ENCODE peak calls at places on chromosomes 11 and 22, in four cellular contexts. Y is CD8-positive, alpha-beta memory T cell; W is uterus; V is spleen. B is an unnamed sample. For H3K4me1, the result is how much of the 10 kb centered on the place peaks cover.

GRCh38 chr11:7600205-7600775 is 73.0 kb downstream of the CYB5R2 start:
- DNase-seq in V (no peak), W (no peak), Y (no peak), B (no peak)

GRCh38 chr22:36701941-36702640 is 1.5 kb downstream of the CACNG2 start:
- DNase-seq in V (no peak), Y (no peak), W (no peak), B (no peak)

GRCh38 chr22:45579306-45579705 is 76.6 kb downstream of the FBLN1 start:
- DNase-seq in W (no peak), V (peak), Y (no peak), B (no peak)

GRCh38 chr11:63929616-63930015 is 9.2 kb upstream of the NAA40 start:
- DNase-seq in Y (no peak), V (no peak), W (no peak), B (no peak)

GRCh38 chr22:46286006-46286405 is 10.7 kb upstream of the GTSE1 start:
- DNase-seq in W (no peak), Y (no peak), V (no peak), B (no peak)

GRCh38 chr11:109552376-109552775 is 130.4 kb downstream of the C11orf87 start:
- DNase-seq in W (no peak), Y (no peak), V (no peak), B (no peak)

GRCh38 chr11:46917109-46918086 is 952 bp downstream of the LRP4 start:
- DNase-seq in W (no peak), Y (no peak), V (no peak), B (no peak)

GRCh38 chr11:1150769-1151365 is 6.9 kb upstream of the MUC5AC start:
- DNase-seq in W (no peak), Y (no peak), V (no peak), B (no peak)

GRCh38 chr22:27504854-27505253 is 296.7 kb downstream of the MN1 start:
- DNase-seq in W (no peak), Y (no peak), V (no peak), B (no peak)

GRCh38 chr11:66363805-66364535 is 7.6 kb downstream of the SLC29A2 start:
- DNase-seq in V (peak), Y (peak), W (no peak), B (peak)

GRCh38 chr11:85806016-85806415 is 4.9 kb downstream of the SYTL2 start:
- DNase-seq in V (no peak), W (no peak), Y (no peak), B (no peak)

GRCh38 chr22:37043828-37044538 is 7.6 kb upstream of the KCTD17 start:
- DNase-seq in Y (no peak), V (peak), W (no peak), B (no peak)

GRCh38 chr11:83037877-83038276 is 33.8 kb downstream of the RAB30 start:
- DNase-seq in V (no peak), W (no peak), Y (no peak), B (no peak)

GRCh38 chr22:19419464-19420178 is 11.9 kb downstream of the HIRA start:
- DNase-seq in W (no peak), Y (peak), V (no peak), B (peak)

GRCh38 chr11:34192481-34193401 is 87.3 kb downstream of the NAT10 start:
- DNase-seq in Y (no peak), W (peak), V (no peak), B (no peak)

GRCh38 chr11:96278039-96278897 is 64.7 kb downstream of the MAML2 start:
- DNase-seq in W (no peak), V (no peak), Y (no peak), B (no peak)

GRCh38 chr11:353315-353857 is 15.9 kb upstream of the B4GALNT4 start:
- DNase-seq in W (peak), Y (no peak), V (peak), B (no peak)

GRCh38 chr11:47587733-47588326 is 1.4 kb downstream of the FAM180B start:
- DNase-seq in Y (no peak), W (no peak), V (peak), B (no peak)

GRCh38 chr22:41998361-41999261 is at the start of gene WBP2NL:
- DNase-seq in Y (peak), V (peak), W (peak), B (peak)

GRCh38 chr11:87368876-87369480 is 331.2 kb downstream of the TMEM135 start:
- DNase-seq in Y (no peak), W (no peak), V (no peak), B (no peak)

GRCh38 chr11:339963-340362 is 19.3 kb upstream of the IFITM3 start:
- DNase-seq in V (no peak), W (no peak), Y (no peak), B (no peak)

GRCh38 chr11:69013009-69013951 is at the start of gene MRGPRF:
- DNase-seq in W (peak), V (peak), Y (no peak), B (no peak)

GRCh38 chr11:130181295-130182272 is 22.0 kb downstream of the ST14 start:
- DNase-seq in Y (no peak), W (no peak), V (no peak), B (no peak)

GRCh38 chr11:94179696-94180095 is 51.1 kb downstream of the PANX1 start:
- DNase-seq in Y (no peak), W (no peak), V (no peak), B (no peak)

GRCh38 chr11:57332694-57333440 is 2.8 kb downstream of the SSRP1 start:
- DNase-seq in W (no peak), V (no peak), Y (no peak), B (no peak)

GRCh38 chr22:37186228-37186996 is 1.6 kb downstream of the C1QTNF6 start:
- DNase-seq in V (peak), Y (peak), W (peak), B (peak)

GRCh38 chr22:19891350-19892248 is 36.9 kb upstream of the GNB1L start:
- DNase-seq in Y (peak), W (peak), V (peak), B (peak)

GRCh38 chr11:92510591-92510990 is 286.0 kb downstream of the FAT3 start:
- DNase-seq in W (no peak), Y (no peak), V (no peak), B (no peak)

GRCh38 chr22:36726007-36726380 is 22.4 kb upstream of the CACNG2 start:
- DNase-seq in V (no peak), Y (no peak), W (no peak), B (no peak)

GRCh38 chr22:27242111-27242436 is 559.5 kb downstream of the MN1 start:
- DNase-seq in Y (no peak), V (no peak), W (no peak), B (no peak)

GRCh38 chr11:11000546-11001283 is 142.9 kb upstream of the ZBED5 start:
- DNase-seq in W (no peak), Y (no peak), V (no peak), B (no peak)

GRCh38 chr22:49960967-49961600 is 512 bp downstream of the PIM3 start:
- DNase-seq in Y (no peak), W (peak), V (peak), B (peak)

DNA sequence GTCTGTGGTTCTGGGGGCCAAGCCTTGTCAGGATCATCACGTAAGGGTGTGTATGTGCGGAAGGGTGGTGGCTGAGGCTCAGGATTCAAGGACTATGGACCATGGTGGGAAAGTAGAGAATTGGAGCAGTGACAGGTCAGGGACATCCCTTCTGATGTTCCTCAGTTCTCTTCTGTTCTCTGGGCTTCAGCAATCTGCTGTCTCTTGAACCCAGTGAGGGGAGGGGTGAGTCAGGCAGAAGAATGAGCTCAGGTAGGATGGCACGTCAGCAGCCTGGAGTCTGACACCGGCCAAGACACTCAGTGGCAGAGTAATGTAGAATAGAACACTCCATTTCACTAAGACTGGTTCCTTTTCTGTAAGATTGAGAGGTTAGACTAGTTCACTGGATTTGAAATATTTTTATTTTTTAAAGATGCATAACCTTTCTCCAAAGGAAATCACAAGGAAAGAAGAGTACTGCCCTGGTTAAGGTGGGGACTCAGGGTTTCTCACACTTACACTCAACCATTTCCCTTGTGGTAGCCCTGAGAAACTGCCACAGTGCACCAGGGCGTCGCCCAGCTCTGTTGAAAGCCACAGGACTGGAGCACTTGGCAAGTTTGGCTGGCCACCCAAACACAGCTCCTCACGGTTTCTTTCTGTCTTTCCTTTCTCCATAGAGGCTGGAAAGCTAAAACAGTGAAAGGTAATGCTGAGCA is 23.2 kb upstream of the MICAL2 start:
- DNase-seq in Y (peak), V (peak), W (no peak), B (no peak)
- H3K4me1 ChIP-seq in Y (half or more), V (under half), W (under half), B (half or more)

GRCh38 chr11:73325036-73325981 is 17.2 kb downstream of the ARHGEF17 start:
- DNase-seq in Y (no peak), W (peak), V (no peak), B (no peak)
- H3K4me1 ChIP-seq in Y (under half), W (half or more), V (under half), B (under half)

DNA sequence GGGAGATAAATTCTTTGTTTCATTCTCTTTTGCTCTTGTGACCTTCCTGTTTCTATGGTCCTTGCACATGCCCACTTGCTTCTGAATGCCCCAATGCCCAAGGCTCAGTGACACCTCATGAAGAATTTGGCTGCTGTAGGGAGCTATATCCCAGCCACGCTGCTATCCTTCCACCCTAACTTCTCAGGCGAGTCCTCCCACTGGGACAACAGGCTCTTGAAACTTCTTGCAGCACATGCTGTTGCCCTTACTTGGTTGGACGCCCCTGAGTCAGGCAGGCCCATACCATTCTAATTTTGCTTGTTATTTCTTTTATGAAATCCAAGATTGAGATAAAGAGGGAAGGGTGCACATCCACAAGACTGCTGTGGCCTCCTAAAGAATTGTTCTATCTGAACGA is 57.6 kb upstream of the BLID start:
- DNase-seq in Y (no peak), W (no peak), V (no peak), B (no peak)
- H3K4me1 ChIP-seq in Y (under half), W (under half), V (under half), B (under half)

GRCh38 chr11:12775955-12776354 is 101.7 kb downstream of the TEAD1 start:
- DNase-seq in V (no peak), W (no peak), Y (no peak), B (no peak)

GRCh38 chr11:12770966-12771597 is 96.9 kb downstream of the TEAD1 start:
- DNase-seq in Y (no peak), V (no peak), W (no peak), B (no peak)

GRCh38 chr11:12772324-12772723 is 98.1 kb downstream of the TEAD1 start:
- DNase-seq in Y (no peak), W (no peak), V (no peak), B (no peak)

GRCh38 chr11:12771875-12772274 is 97.7 kb downstream of the TEAD1 start:
- DNase-seq in V (no peak), Y (no peak), W (no peak), B (no peak)

GRCh38 chr11:12773591-12773990 is 99.4 kb downstream of the TEAD1 start:
- DNase-seq in W (no peak), Y (no peak), V (no peak), B (no peak)
- H3K4me1 ChIP-seq in W (under half), Y (under half), V (under half), B (under half)

DNA sequence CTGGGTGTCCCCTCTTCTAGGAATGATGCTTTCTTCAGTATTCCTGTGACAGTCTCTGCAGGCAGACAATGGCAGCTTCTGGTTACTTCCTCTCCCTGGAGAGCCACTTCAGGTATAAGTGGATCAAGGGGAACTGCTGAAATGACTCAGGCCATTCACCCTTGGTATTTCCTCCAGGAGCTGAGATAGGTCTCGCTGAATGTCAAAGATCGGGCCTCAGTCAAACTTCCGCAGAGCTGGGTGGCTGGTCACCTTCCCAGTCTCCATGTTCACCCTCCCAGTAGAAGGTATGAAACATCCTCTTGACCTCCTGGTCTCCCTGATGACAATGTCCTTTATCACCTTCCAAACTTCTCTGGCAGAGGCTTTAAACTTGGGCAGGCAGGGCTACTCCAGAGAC is 1.8 kb upstream of the ANKK1 start:
- DNase-seq in Y (no peak), W (no peak), V (no peak), B (no peak)
- H3K4me1 ChIP-seq in Y (under half), W (under half), V (under half), B (under half)